ENCODE peak calls at places on chromosomes 5 and 9, in four cellular contexts. Z is RWPE1, L is endothelial cell, B is mesothelial cell of epicardium. N is an unnamed sample.

GRCh38 chr9:115254217-115254616 is 136.3 kb upstream of the TNC start:
- DNase-seq in Z (no peak), L (no peak), B (no peak), N (no peak)

GRCh38 chr5:148939676-148940075 is 113.3 kb downstream of the ADRB2 start:
- DNase-seq in Z (peak; percentile 75), L (no peak), B (no peak), N (peak; percentile 77)

GRCh38 chr9:111501005-111501562 is 16.9 kb upstream of the ECPAS start:
- DNase-seq in Z (no peak), L (no peak), B (no peak), N (no peak)

GRCh38 chr9:82223442-82223841 is 234.9 kb downstream of the SPATA31D1 start:
- DNase-seq in Z (no peak), L (no peak), B (no peak), N (peak; percentile 15)

GRCh38 chr9:101791533-101791932 is 53.1 kb upstream of the GRIN3A start:
- DNase-seq in Z (no peak), L (no peak), B (no peak), N (no peak)

GRCh38 chr5:180932660-180933059 is 33.7 kb downstream of the BTNL8 start:
- DNase-seq in Z (no peak), L (no peak), B (no peak), N (no peak)

GRCh38 chr9:87554177-87554940 is 56.7 kb downstream of the DAPK1 start:
- DNase-seq in Z (no peak), L (no peak), B (no peak), N (no peak)

GRCh38 chr5:1343931-1344901 is 683 bp downstream of the CLPTM1L start:
- DNase-seq in Z (peak; percentile 27), L (peak; percentile 38), B (no peak), N (no peak)

GRCh38 chr5:173826179-173826920 is 61.8 kb upstream of the CPEB4 start:
- DNase-seq in Z (no peak), L (no peak), B (no peak), N (no peak)

GRCh38 chr9:133728856-133729645 is 9.1 kb downstream of the SARDH start:
- DNase-seq in Z (no peak), L (no peak), B (no peak), N (no peak)

GRCh38 chr5:160312139-160312959 is at the start of gene CCNJL:
- DNase-seq in Z (peak; percentile 92), L (peak; percentile 86), B (peak; percentile 82), N (peak; percentile 55)

GRCh38 chr9:82934949-82935348 is 128.0 kb downstream of the RASEF start:
- DNase-seq in Z (peak; percentile 63), L (no peak), B (no peak), N (peak; percentile 79)

GRCh38 chr9:120873512-120873911 is 3.5 kb downstream of the PHF19 start:
- DNase-seq in Z (peak; percentile 97), L (no peak), B (no peak), N (no peak)

GRCh38 chr9:137301086-137301947 is 754 bp downstream of the NRARP start:
- DNase-seq in Z (no peak), L (peak; percentile 61), B (peak; percentile 65), N (peak; percentile 57)

GRCh38 chr9:89379508-89380115 is 61.3 kb downstream of the SECISBP2 start:
- DNase-seq in Z (no peak), L (no peak), B (no peak), N (no peak)

GRCh38 chr9:32378993-32379729 is 5.3 kb upstream of the ACO1 start:
- DNase-seq in Z (peak; percentile 77), L (peak; percentile 55), B (no peak), N (peak; percentile 81)

GRCh38 chr5:148786456-148786855 is 40.0 kb upstream of the ADRB2 start:
- DNase-seq in Z (no peak), L (no peak), B (no peak), N (no peak)

GRCh38 chr5:14665110-14665822 is 748 bp downstream of the OTULIN start:
- DNase-seq in Z (peak; percentile 39), L (peak; percentile 24), B (no peak), N (no peak)

GRCh38 chr5:179864686-179865085 is 6.1 kb upstream of the MRNIP start:
- DNase-seq in Z (no peak), L (no peak), B (no peak), N (no peak)

GRCh38 chr5:172855597-172856292 is 21.7 kb downstream of the ERGIC1 start:
- DNase-seq in Z (no peak), L (no peak), B (no peak), N (no peak)

GRCh38 chr9:18623201-18623600 is 149.2 kb downstream of the ADAMTSL1 start:
- DNase-seq in Z (no peak), L (no peak), B (no peak), N (no peak)

GRCh38 chr9:133563286-133564213 is 29.0 kb downstream of the ADAMTSL2 start:
- DNase-seq in Z (no peak), L (no peak), B (no peak), N (no peak)

GRCh38 chr9:130660683-130661460 is 3.5 kb upstream of the PRDM12 start:
- DNase-seq in Z (no peak), L (no peak), B (no peak), N (no peak)

GRCh38 chr9:764105-764524 is 77.4 kb upstream of the DMRT1 start:
- DNase-seq in Z (peak; percentile 70), L (peak; percentile 58), B (peak; percentile 44), N (peak; percentile 48)

GRCh38 chr9:114373960-114374730 is 13.6 kb downstream of the AKNA start:
- DNase-seq in Z (no peak), L (no peak), B (no peak), N (no peak)

GRCh38 chr5:143271431-143271830 is 132.1 kb downstream of the NR3C1 start:
- DNase-seq in Z (no peak), L (no peak), B (no peak), N (no peak)

GRCh38 chr5:58314356-58315045 is 145.4 kb downstream of the PLK2 start:
- DNase-seq in Z (peak; percentile 84), L (no peak), B (no peak), N (no peak)

GRCh38 chr5:154771383-154771901 is 16.3 kb downstream of the LARP1 start:
- DNase-seq in Z (no peak), L (peak; percentile 25), B (no peak), N (peak; percentile 91)

GRCh38 chr9:16131269-16131668 is 578.4 kb downstream of the CCDC171 start:
- DNase-seq in Z (no peak), L (peak; percentile 15), B (no peak), N (peak; percentile 61)
- TF ChIP-seq CTCF in Z (no peak), L (no peak), B (no peak), N (peak; percentile 47)

GRCh38 chr5:33890633-33891032 is 1.2 kb downstream of the ADAMTS12 start:
- DNase-seq in Z (no peak), L (peak; percentile 15), B (no peak), N (peak; percentile 56)
- TF ChIP-seq CTCF in Z (no peak), L (no peak), B (no peak), N (peak; percentile 53)

GRCh38 chr9:110197330-110198187 is 10.4 kb downstream of the C9orf152 start:
- DNase-seq in Z (no peak), L (no peak), B (no peak), N (no peak)
- TF ChIP-seq CTCF in Z (no peak), L (no peak), B (no peak), N (peak; percentile 39)

GRCh38 chr9:117480251-117480650 is 65.4 kb upstream of the ASTN2 start:
- DNase-seq in Z (no peak), L (no peak), B (no peak), N (no peak)

GRCh38 chr9:117488659-117489058 is 73.8 kb upstream of the ASTN2 start:
- DNase-seq in Z (no peak), L (no peak), B (no peak), N (no peak)

GRCh38 chr9:117480729-117481128 is 65.9 kb upstream of the ASTN2 start:
- DNase-seq in Z (no peak), L (no peak), B (no peak), N (no peak)

GRCh38 chr9:117487555-117488175 is 72.8 kb upstream of the ASTN2 start:
- DNase-seq in Z (peak; percentile 78), L (peak; percentile 90), B (peak; percentile 89), N (peak; percentile 33)

DNA sequence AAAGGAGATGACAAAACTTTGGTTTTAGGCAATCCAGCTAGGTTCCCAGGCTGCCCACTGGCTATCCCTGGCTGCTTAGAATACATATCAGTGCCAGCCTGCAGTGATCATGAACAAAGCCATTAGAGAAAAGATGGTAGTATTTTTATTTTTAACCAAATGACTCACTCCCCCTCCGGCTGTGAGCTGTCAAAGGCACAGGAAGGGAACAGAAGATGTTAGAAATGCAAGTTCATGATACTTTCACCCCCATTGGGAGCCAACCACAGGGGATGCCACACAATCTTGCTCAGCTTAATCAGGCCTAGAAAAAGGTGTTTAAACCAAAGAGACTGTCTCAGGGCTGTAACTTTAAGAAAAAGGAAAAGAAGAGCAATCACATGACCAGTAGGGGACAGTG is 70.3 kb upstream of the ASTN2 start:
- DNase-seq in Z (peak; percentile 12), L (no peak), B (no peak), N (peak; percentile 5)
- TF ChIP-seq CTCF in Z (no peak), L (no peak), B (no peak), N (no peak)

GRCh38 chr9:124778575-124779367 is 1.8 kb downstream of the OLFML2A start:
- DNase-seq in Z (no peak), L (no peak), B (peak; percentile 16), N (no peak)

GRCh38 chr9:124779368-124780059 is 2.6 kb downstream of the OLFML2A start:
- DNase-seq in Z (peak; percentile 94), L (no peak), B (peak; percentile 42), N (peak; percentile 97)

GRCh38 chr9:124776613-124776951 is 351 bp upstream of the OLFML2A start:
- DNase-seq in Z (no peak), L (no peak), B (no peak), N (no peak)

GRCh38 chr9:124774131-124774978 is 2.6 kb upstream of the OLFML2A start:
- DNase-seq in Z (peak; percentile 88), L (peak; percentile 92), B (peak; percentile 93), N (peak; percentile 82)

GRCh38 chr9:124776952-124777645 is at the start of gene OLFML2A:
- DNase-seq in Z (no peak), L (peak; percentile 57), B (peak; percentile 60), N (peak; percentile 38)
- TF ChIP-seq CTCF in Z (peak; percentile 90), L (peak; percentile 70), B (peak; percentile 54), N (peak; percentile 39)

GRCh38 chr5:140800816-140801493 is at the start of gene PCDHA3:
- DNase-seq in Z (no peak), L (no peak), B (no peak), N (peak; percentile 12)
- TF ChIP-seq CTCF in Z (no peak), L (peak; percentile 5), B (no peak), N (no peak)

GRCh38 chr5:139481122-139481533 is 1.4 kb downstream of the STING1 start:
- DNase-seq in Z (no peak), L (no peak), B (no peak), N (no peak)

GRCh38 chr5:139482050-139482889 is at the start of gene STING1:
- DNase-seq in Z (peak; percentile 97), L (no peak), B (peak; percentile 72), N (peak; percentile 96)

GRCh38 chr5:139475865-139476651 is 5.3 kb downstream of the SMIM33 start:
- DNase-seq in Z (no peak), L (no peak), B (no peak), N (no peak)

GRCh38 chr5:139486201-139486600 is 3.6 kb upstream of the STING1 start:
- DNase-seq in Z (no peak), L (no peak), B (no peak), N (no peak)

GRCh38 chr5:139481580-139482049 is 943 bp downstream of the STING1 start:
- DNase-seq in Z (peak; percentile 66), L (no peak), B (no peak), N (no peak)
- TF ChIP-seq CTCF in Z (no peak), L (no peak), B (no peak), N (peak; percentile 33)

GRCh38 chr9:12719431-12719830 is 26.2 kb downstream of the TYRP1 start:
- DNase-seq in Z (peak; percentile 6), L (no peak), B (no peak), N (peak; percentile 63)
- TF ChIP-seq CTCF in Z (peak; percentile 62), L (peak; percentile 56), B (peak; percentile 49), N (peak; percentile 53)